ENCODE peak calls at places on chromosome 16, in nine cellular contexts. I is HepG2, B is heart left ventricle, L is cardiac muscle cell, T is IMR-90, K is HCT116, E is suprapubic skin, O is body of pancreas, A is stomach. G is an unnamed sample.

GRCh38 chr16:52191533-52192134 is 355.3 kb downstream of the TOX3 start:
- DNase-seq in I (peak; percentile 76), B (peak; percentile 23), L (peak; percentile 73), T (peak; percentile 58), K (peak; percentile 29), E (peak; percentile 65), O (peak; percentile 67), A (peak; percentile 78), G (peak; percentile 23)

GRCh38 chr16:23365602-23366240 is 63.6 kb downstream of the SCNN1B start:
- DNase-seq in I (no peak), B (no peak), L (peak; percentile 2), T (no peak), K (no peak), E (no peak), O (peak; percentile 63), A (no peak), G (no peak)

GRCh38 chr16:2278272-2278608 is 10.3 kb upstream of the RNPS1 start:
- DNase-seq in I (peak; percentile 18), B (no peak), L (no peak), T (no peak), K (no peak), E (no peak), O (no peak), A (no peak), G (no peak)

GRCh38 chr16:56669005-56669839 is at the start of gene MT1H:
- DNase-seq in I (no peak), B (no peak), L (no peak), T (no peak), K (no peak), E (no peak), O (peak; percentile 51), A (peak; percentile 58), G (no peak)

GRCh38 chr16:5062051-5062450 is 3.7 kb downstream of the C16orf89 start:
- DNase-seq in I (no peak), B (no peak), L (no peak), T (no peak), K (no peak), E (no peak), O (no peak), A (no peak), G (no peak)

GRCh38 chr16:87939562-87940423 is 3.5 kb upstream of the CA5A start:
- DNase-seq in I (peak; percentile 26), B (no peak), L (no peak), T (no peak), K (no peak), E (no peak), O (no peak), A (no peak), G (no peak)

GRCh38 chr16:11407047-11407982 is 62.1 kb downstream of the RMI2 start:
- DNase-seq in I (peak; percentile 78), B (peak; percentile 38), L (peak; percentile 84), T (peak; percentile 77), K (peak; percentile 68), E (no peak), O (peak; percentile 75), A (peak; percentile 83), G (no peak)

GRCh38 chr16:16996830-16997229 is 473.9 kb downstream of the XYLT1 start:
- DNase-seq in I (no peak), B (no peak), L (no peak), T (no peak), K (no peak), E (no peak), O (no peak), A (no peak), G (no peak)

GRCh38 chr16:14003119-14003570 is 68.0 kb upstream of the MRTFB start:
- DNase-seq in I (no peak), B (peak; percentile 77), L (peak; percentile 76), T (peak; percentile 72), K (no peak), E (peak; percentile 81), O (peak; percentile 21), A (no peak), G (peak; percentile 61)

GRCh38 chr16:71895679-71896385 is 501 bp downstream of the IST1 start:
- DNase-seq in I (no peak), B (peak; percentile 43), L (peak; percentile 54), T (peak; percentile 50), K (no peak), E (peak; percentile 78), O (peak; percentile 24), A (peak; percentile 37), G (peak; percentile 29)

GRCh38 chr16:4293822-4294457 is 21.1 kb upstream of the TFAP4 start:
- DNase-seq in I (no peak), B (no peak), L (peak; percentile 81), T (peak; percentile 82), K (no peak), E (no peak), O (peak; percentile 66), A (peak; percentile 58), G (peak; percentile 46)

GRCh38 chr16:74449470-74449869 is 28.2 kb upstream of the CLEC18B start:
- DNase-seq in I (no peak), B (no peak), L (no peak), T (peak; percentile 79), K (peak; percentile 49), E (no peak), O (no peak), A (no peak), G (no peak)

GRCh38 chr16:59487067-59487466 is 753.0 kb upstream of the GOT2 start:
- DNase-seq in I (no peak), B (no peak), L (no peak), T (no peak), K (no peak), E (no peak), O (no peak), A (no peak), G (no peak)

GRCh38 chr16:27969574-27969973 is 93.9 kb downstream of the GSG1L start:
- DNase-seq in I (no peak), B (no peak), L (peak; percentile 25), T (peak; percentile 21), K (no peak), E (no peak), O (no peak), A (no peak), G (no peak)

GRCh38 chr16:72241930-72242329 is 70.0 kb upstream of the PMFBP1 start:
- DNase-seq in I (peak; percentile 52), B (no peak), L (peak; percentile 72), T (peak; percentile 55), K (peak; percentile 39), E (no peak), O (peak; percentile 37), A (no peak), G (no peak)

GRCh38 chr16:22184615-22184968 is 21.5 kb upstream of the EEF2K start:
- DNase-seq in I (no peak), B (no peak), L (no peak), T (no peak), K (no peak), E (no peak), O (no peak), A (no peak), G (no peak)

GRCh38 chr16:11319529-11320146 is 25.6 kb upstream of the RMI2 start:
- DNase-seq in I (peak; percentile 60), B (no peak), L (no peak), T (no peak), K (no peak), E (no peak), O (peak; percentile 41), A (peak; percentile 46), G (no peak)

GRCh38 chr16:86910821-86911220 is 332.5 kb downstream of the FOXL1 start:
- DNase-seq in I (no peak), B (no peak), L (no peak), T (no peak), K (no peak), E (no peak), O (no peak), A (no peak), G (no peak)

GRCh38 chr16:86910146-86910805 is 331.9 kb downstream of the FOXL1 start:
- DNase-seq in I (no peak), B (no peak), L (no peak), T (no peak), K (no peak), E (no peak), O (no peak), A (no peak), G (no peak)

GRCh38 chr16:86914850-86915717 is 336.7 kb downstream of the FOXL1 start:
- DNase-seq in I (peak; percentile 13), B (no peak), L (no peak), T (peak; percentile 27), K (no peak), E (no peak), O (no peak), A (no peak), G (no peak)

GRCh38 chr16:86911311-86911999 is 333.1 kb downstream of the FOXL1 start:
- DNase-seq in I (no peak), B (no peak), L (no peak), T (no peak), K (no peak), E (no peak), O (no peak), A (no peak), G (no peak)

GRCh38 chr16:86913886-86914285 is 335.5 kb downstream of the FOXL1 start:
- DNase-seq in I (no peak), B (no peak), L (no peak), T (no peak), K (no peak), E (no peak), O (no peak), A (no peak), G (no peak)
- H3K36me3 ChIP-seq in I (no peaks in the 10 kb centered on the region), B (no peaks in the 10 kb centered on the region), L (no peaks in the 10 kb centered on the region), T (no peaks in the 10 kb centered on the region), K (no peaks in the 10 kb centered on the region), E (no peaks in the 10 kb centered on the region), O (no peaks in the 10 kb centered on the region), A (no peaks in the 10 kb centered on the region), G (no peaks in the 10 kb centered on the region)

DNA sequence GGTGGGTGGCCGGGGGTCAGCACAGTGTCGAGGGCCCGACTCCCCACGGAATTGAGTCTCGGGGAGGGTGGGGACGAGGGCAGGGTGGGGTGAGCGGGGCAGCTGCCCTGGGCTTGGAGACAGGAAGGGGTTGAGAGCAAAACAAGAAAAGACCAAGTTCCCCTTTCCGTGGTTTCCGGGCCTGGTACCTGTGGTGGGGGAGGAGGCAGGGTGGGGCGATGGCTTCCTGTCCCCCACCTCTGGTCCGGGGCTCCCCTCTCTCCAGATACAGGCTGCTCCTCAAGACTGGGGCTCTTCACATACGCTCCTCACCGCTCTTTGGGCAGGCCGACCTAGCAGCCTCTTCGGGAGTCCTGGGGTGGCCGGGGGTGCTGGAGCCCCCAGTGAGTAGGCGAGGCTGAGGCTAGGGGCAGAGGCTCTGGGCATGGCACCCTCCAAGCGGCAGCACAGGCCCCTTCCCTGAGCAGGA is 593 bp downstream of the CORO1A start:
- DNase-seq in I (no peak), B (peak; percentile 37), L (no peak), T (no peak), K (no peak), E (peak; percentile 70), O (peak; percentile 17), A (peak; percentile 53), G (peak; percentile 24)
- H3K27ac ChIP-seq in I (no peak overlapping the region), B (no peak overlapping the region), L (no peak overlapping the region), T (no peak overlapping the region), K (no peak overlapping the region), E (no peak overlapping the region), O (peak overlapping the region; percentile 78), A (peak overlapping the region; percentile 41), G (peak overlapping the region; percentile 81)

GRCh38 chr16:50667497-50668367 is 13.4 kb downstream of the SNX20 start:
- DNase-seq in I (no peak), B (no peak), L (no peak), T (no peak), K (no peak), E (no peak), O (no peak), A (no peak), G (no peak)
- TF ChIP-seq CTCF in I (peak; percentile 79), B (no peak), L (peak; percentile 15), T (no peak), K (no peak), E (no peak), O (no peak), A (no peak), G (no peak)

GRCh38 chr16:65936096-65936495 is 430.4 kb upstream of the CDH5 start:
- DNase-seq in I (no peak), B (no peak), L (peak; percentile 3), T (peak; percentile 40), K (no peak), E (no peak), O (no peak), A (no peak), G (no peak)
- H3K36me3 ChIP-seq in I (no peaks in the 10 kb centered on the region), B (no peaks in the 10 kb centered on the region), L (no peaks in the 10 kb centered on the region), T (no peaks in the 10 kb centered on the region), K (no peaks in the 10 kb centered on the region), E (no peaks in the 10 kb centered on the region), O (no peaks in the 10 kb centered on the region), A (no peaks in the 10 kb centered on the region), G (no peaks in the 10 kb centered on the region)